ENCODE peak calls at places on chromosomes 4 and X, in four cellular contexts. L is uterus, N is sigmoid colon, K is upper lobe of left lung. Q is an unnamed sample.

GRCh38 chrX:123964155-123964554 is 2.6 kb downstream of the STAG2 start:
- DNase-seq in L (no peak), N (no peak), K (no peak), Q (peak; percentile 40)

GRCh38 chr4:1837069-1837468 is 18.9 kb downstream of the LETM1 start:
- DNase-seq in L (no peak), N (no peak), K (no peak), Q (no peak)

GRCh38 chr4:84967292-84967651 is 782 bp upstream of the WDFY3 start:
- DNase-seq in L (peak; percentile 27), N (no peak), K (peak; percentile 24), Q (peak; percentile 53)

GRCh38 chrX:50158616-50159015 is 42.2 kb downstream of the AKAP4 start:
- DNase-seq in L (no peak), N (no peak), K (no peak), Q (no peak)

GRCh38 chr4:185997287-185997686 is 71.7 kb upstream of the TLR3 start:
- DNase-seq in L (no peak), N (no peak), K (no peak), Q (no peak)

GRCh38 chr4:147546341-147546740 is 65.4 kb downstream of the EDNRA start:
- DNase-seq in L (no peak), N (no peak), K (no peak), Q (peak; percentile 96)

GRCh38 chr4:110567266-110567665 is 55.6 kb downstream of the PITX2 start:
- DNase-seq in L (no peak), N (no peak), K (no peak), Q (no peak)

GRCh38 chr4:107629318-107629717 is 90.7 kb downstream of the PAPSS1 start:
- DNase-seq in L (no peak), N (no peak), K (no peak), Q (peak; percentile 9)

GRCh38 chr4:28427306-28428085 is 1566.9 kb downstream of the STIM2 start:
- DNase-seq in L (no peak), N (no peak), K (no peak), Q (no peak)

GRCh38 chrX:2697741-2698294 is 6.7 kb downstream of the CD99 start:
- DNase-seq in L (no peak), N (no peak), K (no peak), Q (peak; percentile 50)

GRCh38 chr4:184156169-184156568 is 61.5 kb downstream of the ENPP6 start:
- DNase-seq in L (no peak), N (peak; percentile 71), K (no peak), Q (no peak)

GRCh38 chrX:7059214-7059838 is 88.2 kb upstream of the STS start:
- DNase-seq in L (no peak), N (no peak), K (no peak), Q (no peak)

GRCh38 chr4:40627540-40627939 is 2.1 kb downstream of the RBM47 start:
- DNase-seq in L (no peak), N (no peak), K (no peak), Q (no peak)

GRCh38 chrX:119189586-119189985 is 46.5 kb upstream of the PGRMC1 start:
- DNase-seq in L (peak; percentile 25), N (peak; percentile 81), K (no peak), Q (no peak)
- H3K27ac ChIP-seq in L (peak overlapping the region; percentile 67), N (peak overlapping the region; percentile 29), K (no peak overlapping the region), Q (no peak overlapping the region)

DNA sequence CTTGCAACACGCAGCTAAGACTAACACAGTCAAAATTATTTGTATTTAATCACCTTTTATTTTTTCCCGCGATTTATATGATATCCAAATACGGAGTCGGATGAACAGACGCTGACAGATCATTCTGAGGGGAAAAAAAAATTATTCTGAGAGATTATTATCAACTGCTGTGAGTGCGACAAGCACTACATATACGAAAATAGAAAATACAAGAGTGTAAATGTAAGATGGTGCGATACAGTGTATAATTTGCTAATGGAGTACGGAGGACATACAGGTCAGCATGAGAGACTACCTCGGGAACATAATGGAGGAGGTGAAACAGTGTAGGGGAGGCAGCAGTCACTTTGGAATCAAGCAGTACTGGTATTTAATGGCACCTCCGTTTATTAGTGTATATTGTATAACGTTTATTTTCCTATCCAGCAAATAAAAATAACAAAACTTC is 2.8 kb upstream of the LIN54 start:
- DNase-seq in L (no peak), N (no peak), K (no peak), Q (no peak)
- H3K27ac ChIP-seq in L (peak overlapping the region; percentile 83), N (peak overlapping the region; percentile 97), K (peak overlapping the region; percentile 80), Q (peak overlapping the region; percentile 59)

GRCh38 chrX:18649498-18649951 is 22.4 kb downstream of the RS1 start:
- DNase-seq in L (no peak), N (no peak), K (peak; percentile 65), Q (no peak)

GRCh38 chrX:18652636-18653035 is 19.3 kb downstream of the RS1 start:
- DNase-seq in L (no peak), N (no peak), K (no peak), Q (no peak)

GRCh38 chrX:18654873-18655836 is 16.8 kb downstream of the RS1 start:
- DNase-seq in L (no peak), N (no peak), K (no peak), Q (peak; percentile 38)

GRCh38 chrX:18650662-18651061 is 21.2 kb downstream of the RS1 start:
- DNase-seq in L (no peak), N (no peak), K (no peak), Q (no peak)
- H3K27ac ChIP-seq in L (no peak overlapping the region), N (no peak overlapping the region), K (no peak overlapping the region), Q (no peak overlapping the region)

DNA sequence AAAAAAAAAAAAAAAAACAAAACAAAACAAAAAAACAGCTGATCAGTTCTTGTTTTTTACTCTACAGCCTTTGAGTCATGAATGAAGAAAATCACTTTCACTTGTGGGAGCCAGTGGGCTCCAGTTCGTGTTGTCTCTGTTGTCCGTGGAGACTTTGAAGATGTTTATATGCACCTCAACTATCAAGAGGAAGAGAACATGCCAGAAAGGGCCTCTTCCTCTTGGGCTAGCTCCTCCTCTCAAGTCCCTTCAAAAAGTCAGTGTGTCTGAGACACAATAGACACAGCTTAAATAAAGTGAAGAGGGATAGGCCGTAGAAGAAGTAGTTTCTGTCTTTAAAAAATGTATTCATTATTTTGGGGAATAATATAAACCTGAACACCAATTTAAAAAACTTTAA is 182.7 kb downstream of the KDR start:
- DNase-seq in L (no peak), N (no peak), K (no peak), Q (no peak)
- H3K27ac ChIP-seq in L (no peak overlapping the region), N (no peak overlapping the region), K (no peak overlapping the region), Q (no peak overlapping the region)

GRCh38 chrX:68894142-68894512 is 65.3 kb downstream of the EFNB1 start:
- DNase-seq in L (no peak), N (no peak), K (no peak), Q (no peak)
- H3K27ac ChIP-seq in L (peak overlapping the region; percentile 81), N (peak overlapping the region; percentile 86), K (peak overlapping the region; percentile 86), Q (no peak overlapping the region)

DNA sequence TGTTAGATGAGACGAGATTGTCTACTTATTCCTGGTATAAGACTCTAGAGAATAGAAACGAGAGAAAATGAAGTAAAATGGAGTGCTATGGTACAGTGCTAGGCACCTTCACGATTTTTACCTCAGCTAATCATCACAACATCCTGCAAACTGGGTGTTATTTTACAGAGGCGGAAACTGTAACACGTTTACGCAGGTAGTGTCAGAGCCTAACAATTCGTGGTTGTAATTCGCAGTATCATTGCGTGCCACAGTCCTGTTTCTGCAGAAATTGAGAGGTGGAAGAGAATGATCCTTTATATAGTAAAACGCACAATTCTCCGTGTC is 383 bp upstream of the TBC1D19 start:
- DNase-seq in L (no peak), N (no peak), K (no peak), Q (no peak)
- H3K27ac ChIP-seq in L (peak overlapping the region; percentile 80), N (peak overlapping the region; percentile 80), K (peak overlapping the region; percentile 71), Q (peak overlapping the region; percentile 76)

GRCh38 chr4:73855406-73855805 is 2.3 kb downstream of the PF4V1 start:
- DNase-seq in L (no peak), N (no peak), K (no peak), Q (no peak)
- H3K27ac ChIP-seq in L (no peak overlapping the region), N (no peak overlapping the region), K (no peak overlapping the region), Q (no peak overlapping the region)

Q was measured in fibroblast of lung.